ENCODE peak calls at places on chromosomes 1 and 21, in ten cellular contexts. I is foreskin fibroblast, M is GM06990, N is AG10803, Y is upper lobe of right lung, O is astrocyte of the spinal cord, G is colonic mucosa, P is BJ, Q is HFF-Myc, K is psoas muscle. D is an unnamed sample.

GRCh38 chr1:78237364-78237916 is 191.7 kb downstream of the GIPC2 start:
- DNase-seq in N (no peak), O (no peak), G (peak), Q (no peak), P (no peak), M (no peak), Y (peak), I (no peak), K (no peak), D (no peak)

GRCh38 chr1:24067978-24068377 is 44.0 kb downstream of the MYOM3 start:
- DNase-seq in M (no peak), Y (no peak), P (no peak), K (peak), Q (no peak), O (no peak), G (no peak), N (no peak), I (no peak), D (no peak)

GRCh38 chr1:117612517-117613248 is 6.8 kb downstream of the TENT5C start:
- DNase-seq in G (peak), Y (no peak), I (peak), P (peak), N (no peak), Q (no peak), K (no peak), M (no peak), O (peak), D (no peak)

GRCh38 chr1:179798864-179799516 is 55.9 kb downstream of the FAM163A start:
- DNase-seq in M (no peak), K (no peak), G (no peak), O (no peak), P (no peak), Y (no peak), N (no peak), Q (no peak), I (no peak), D (no peak)

GRCh38 chr1:101196668-101197067 is 40.2 kb upstream of the S1PR1 start:
- DNase-seq in G (no peak), Y (no peak), K (no peak), M (no peak), Q (no peak), O (no peak), P (no peak), N (no peak), I (no peak), D (no peak)

GRCh38 chr1:115458426-115459114 is 120.5 kb upstream of the NGF start:
- DNase-seq in M (no peak), K (no peak), G (no peak), I (no peak), Q (no peak), Y (no peak), P (no peak), N (no peak), O (no peak), D (no peak)

GRCh38 chr1:229155472-229155871 is 115.4 kb upstream of the RAB4A start:
- DNase-seq in N (no peak), O (no peak), P (no peak), I (no peak), Y (no peak), M (no peak), K (peak), Q (no peak), G (no peak), D (peak)

GRCh38 chr1:197620660-197621273 is 154.5 kb downstream of the DENND1B start:
- DNase-seq in Y (no peak), P (no peak), O (no peak), N (no peak), M (no peak), K (no peak), Q (no peak), G (no peak), I (no peak), D (no peak)

GRCh38 chr21:45954271-45954670 is 27.3 kb upstream of the COL6A1 start:
- DNase-seq in K (no peak), P (no peak), Y (no peak), Q (no peak), N (peak), I (peak), G (no peak), O (no peak), M (no peak), D (no peak)

GRCh38 chr1:193463518-193463917 is 277.1 kb upstream of the B3GALT2 start:
- DNase-seq in M (no peak), I (no peak), G (no peak), K (no peak), Q (no peak), Y (no peak), O (no peak), P (no peak), N (no peak), D (no peak)

GRCh38 chr1:87869563-87869962 is 540.9 kb downstream of the LMO4 start:
- DNase-seq in O (peak), G (no peak), Y (no peak), K (no peak), N (peak), M (no peak), P (peak), I (peak), Q (peak), D (no peak)

GRCh38 chr21:38574895-38575294 is 76.6 kb upstream of the ERG start:
- DNase-seq in I (no peak), M (no peak), G (no peak), Y (no peak), Q (no peak), K (no peak), N (no peak), O (no peak), P (no peak), D (no peak)

GRCh38 chr1:35488346-35488745 is 68.9 kb downstream of the KIAA0319L start:
- DNase-seq in K (no peak), M (no peak), I (no peak), N (no peak), O (no peak), G (no peak), Y (no peak), P (no peak), Q (no peak), D (no peak)

GRCh38 chr1:52237430-52237829 is 95.5 kb downstream of the ZFYVE9 start:
- DNase-seq in Y (no peak), K (no peak), G (no peak), P (no peak), N (peak), O (peak), Q (peak), I (peak), M (no peak), D (peak)

GRCh38 chr1:157360021-157360390 is 192.3 kb downstream of the FCRL5 start:
- DNase-seq in P (no peak), O (no peak), Q (no peak), Y (no peak), M (no peak), G (no peak), N (no peak), I (no peak), K (no peak), D (no peak)

GRCh38 chr1:178065250-178065649 is 28.7 kb upstream of the RASAL2 start:
- DNase-seq in Y (no peak), Q (no peak), I (no peak), N (no peak), K (no peak), O (no peak), G (no peak), P (no peak), M (no peak), D (no peak)

GRCh38 chr1:14924012-14924452 is 229.5 kb upstream of the TMEM51 start:
- DNase-seq in O (peak), Q (no peak), Y (peak), I (peak), P (no peak), N (peak), G (peak), K (peak), M (peak), D (peak)

GRCh38 chr1:15757575-15758401 is 807 bp upstream of the FBLIM1 start:
- DNase-seq in Y (no peak), M (no peak), P (no peak), O (no peak), G (peak), I (peak), Q (no peak), N (peak), K (no peak), D (no peak)

GRCh38 chr1:57450981-57451380 is 27.1 kb upstream of the DAB1 start:
- DNase-seq in P (no peak), N (no peak), M (no peak), Y (no peak), G (no peak), I (no peak), K (no peak), Q (no peak), O (no peak), D (no peak)

GRCh38 chr1:16915627-16915973 is 6.1 kb upstream of the CROCC start:
- DNase-seq in Q (no peak), K (no peak), G (no peak), I (peak), N (no peak), O (no peak), P (no peak), M (no peak), Y (peak), D (no peak)
- TF ChIP-seq CTCF in Q (no peak), K (no peak), G (no peak), I (peak), N (peak), O (peak), P (no peak), M (peak), Y (no peak), D (no peak)

DNA sequence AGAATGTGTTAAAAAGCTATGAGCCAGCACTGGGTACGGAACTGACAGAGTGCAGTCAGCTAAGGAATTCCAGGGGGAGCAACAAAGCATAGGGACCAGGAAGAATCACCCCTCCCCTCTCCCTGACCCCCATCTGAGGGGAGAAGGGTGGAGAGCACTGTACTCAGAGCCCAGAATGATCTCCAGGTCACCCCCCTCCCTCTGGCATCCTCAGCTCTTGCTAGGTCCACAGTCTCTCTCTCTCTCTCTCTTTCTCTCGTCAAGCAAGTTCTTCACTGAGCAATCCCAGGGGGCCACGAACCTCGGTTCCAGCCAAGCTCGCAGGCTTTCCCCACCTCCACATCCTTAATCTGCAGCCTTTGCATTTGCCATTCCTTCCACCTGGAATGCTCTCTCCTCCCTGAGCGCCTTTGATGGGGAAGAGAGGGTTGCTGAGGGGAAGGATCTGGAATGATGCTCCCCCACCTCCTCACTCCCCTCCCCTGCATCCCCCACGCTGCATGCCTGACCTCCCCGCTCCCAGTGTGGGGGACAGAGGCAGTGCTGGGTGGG is 6.7 kb upstream of the WASF2 start:
- DNase-seq in M (no peak), N (peak), I (peak), O (no peak), G (no peak), K (no peak), P (no peak), Y (no peak), Q (no peak), D (no peak)
- H3K4me3 ChIP-seq in M (no peak), N (no peak), I (no peak), O (no peak), G (no peak), K (no peak), P (no peak), Y (no peak), Q (no peak), D (no peak)

DNA sequence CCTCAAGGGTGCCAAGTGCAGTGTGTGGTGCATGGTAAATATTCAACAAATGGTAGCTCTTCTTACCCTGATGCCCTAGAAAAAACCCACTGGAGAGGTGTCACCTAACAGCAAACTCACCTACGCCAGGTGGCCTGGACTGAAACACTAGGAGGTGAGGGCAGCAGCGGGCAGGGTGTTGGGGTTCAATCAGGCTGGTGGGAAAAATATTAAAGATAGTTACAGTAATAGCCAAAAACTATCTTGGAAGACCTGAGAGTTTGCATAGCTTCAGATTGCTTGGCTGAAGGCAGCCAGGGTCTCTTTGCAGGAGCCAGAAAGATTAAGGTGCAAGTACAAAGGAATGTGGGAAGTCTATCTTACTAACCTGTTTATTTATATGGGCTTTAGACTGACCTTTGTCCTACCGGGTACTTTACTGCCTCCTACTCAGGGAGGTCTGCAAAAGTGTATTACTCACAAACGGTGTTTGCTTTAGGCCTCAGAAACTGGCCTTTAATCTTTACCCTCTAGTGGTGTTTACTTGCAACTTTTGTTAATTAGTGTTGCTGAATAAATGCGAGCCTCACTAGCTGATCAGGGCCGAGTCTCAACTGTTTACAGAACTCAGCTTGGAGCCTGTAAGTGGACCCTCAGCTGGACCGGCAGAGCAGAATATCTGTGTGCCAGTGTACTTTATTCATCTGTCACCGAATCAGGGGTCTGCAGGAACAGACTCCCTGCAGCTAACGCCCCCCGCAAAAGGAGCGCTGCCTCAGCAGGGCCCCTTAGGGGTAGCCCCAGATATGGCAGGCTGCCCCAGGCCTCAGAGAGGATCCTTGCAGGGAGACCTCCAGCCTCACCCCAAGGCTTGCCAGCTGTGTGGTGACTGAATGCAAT is 63.9 kb downstream of the SYF2 start:
- DNase-seq in Y (no peak), K (no peak), I (no peak), M (no peak), P (no peak), G (peak), O (no peak), N (no peak), Q (no peak), D (no peak)
- TF ChIP-seq CTCF in Y (no peak), K (no peak), I (no peak), M (no peak), P (no peak), G (no peak), O (no peak), N (no peak), Q (no peak), D (no peak)

GRCh38 chr1:6545276-6545934 is 8.9 kb downstream of the NOL9 start:
- DNase-seq in M (no peak), N (no peak), G (no peak), I (no peak), K (no peak), P (no peak), O (peak), Q (no peak), Y (no peak), D (no peak)
- H3K4me3 ChIP-seq in M (no peak), N (no peak), G (no peak), I (no peak), K (no peak), P (no peak), O (no peak), Q (no peak), Y (no peak), D (no peak)

GRCh38 chr21:21097425-21097824 is 99.2 kb downstream of the NCAM2 start:
- DNase-seq in P (no peak), M (no peak), Y (no peak), K (no peak), Q (no peak), I (no peak), N (no peak), G (no peak), O (no peak), D (no peak)

GRCh38 chr21:21102874-21103273 is 104.7 kb downstream of the NCAM2 start:
- DNase-seq in Q (no peak), O (no peak), N (no peak), G (no peak), M (no peak), K (no peak), Y (no peak), P (no peak), I (no peak), D (no peak)

GRCh38 chr21:21096956-21097355 is 98.7 kb downstream of the NCAM2 start:
- DNase-seq in O (no peak), P (no peak), N (no peak), M (no peak), Q (no peak), G (no peak), K (no peak), Y (no peak), I (no peak), D (no peak)

GRCh38 chr21:21103692-21104091 is 105.5 kb downstream of the NCAM2 start:
- DNase-seq in G (no peak), P (no peak), Y (no peak), O (no peak), N (no peak), K (no peak), I (no peak), Q (no peak), M (no peak), D (no peak)

DNA sequence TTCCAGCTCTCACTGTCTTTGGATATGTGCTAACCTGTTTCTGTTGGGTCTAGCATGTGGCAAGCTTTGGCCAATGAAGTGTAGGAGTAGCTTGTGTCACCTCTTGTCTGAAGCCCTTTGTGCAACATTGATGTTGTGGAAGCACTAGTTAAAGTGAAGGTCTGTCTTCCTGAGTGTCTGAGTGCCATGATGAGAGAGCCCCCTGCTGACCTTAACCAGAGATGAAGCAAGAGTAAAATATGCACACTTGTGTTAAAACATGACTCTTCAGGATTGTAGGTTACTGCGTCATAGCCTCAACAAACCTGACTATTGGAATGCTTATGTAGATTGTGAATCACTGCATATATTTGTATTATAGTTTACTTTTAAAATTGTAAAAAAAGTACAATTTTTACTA is 103.7 kb downstream of the NCAM2 start:
- DNase-seq in I (peak), K (no peak), N (peak), Q (no peak), Y (no peak), M (no peak), P (no peak), O (peak), G (no peak), D (peak)
- TF ChIP-seq CTCF in I (no peak), K (no peak), N (peak), Q (no peak), Y (peak), M (no peak), P (no peak), O (peak), G (no peak), D (no peak)

GRCh38 chr1:165442653-165443052 is 2.3 kb downstream of the RXRG start:
- DNase-seq in K (no peak), M (no peak), N (no peak), I (no peak), O (no peak), P (no peak), Y (no peak), G (no peak), Q (no peak), D (no peak)

GRCh38 chr1:165439287-165439686 is 5.6 kb downstream of the RXRG start:
- DNase-seq in I (no peak), Y (no peak), K (no peak), P (no peak), G (no peak), M (no peak), Q (no peak), O (no peak), N (no peak), D (no peak)

GRCh38 chr1:165443539-165444289 is 1.2 kb downstream of the RXRG start:
- DNase-seq in Y (no peak), I (no peak), K (peak), N (no peak), G (no peak), P (no peak), M (no peak), Q (no peak), O (no peak), D (no peak)

GRCh38 chr1:165442053-165442452 is 2.9 kb downstream of the RXRG start:
- DNase-seq in Y (no peak), P (no peak), O (no peak), I (no peak), K (no peak), Q (no peak), N (no peak), G (no peak), M (no peak), D (no peak)

GRCh38 chr1:165441166-165441955 is 3.6 kb downstream of the RXRG start:
- DNase-seq in M (no peak), I (no peak), Q (no peak), N (no peak), Y (no peak), P (no peak), K (no peak), O (no peak), G (no peak), D (no peak)
- H3K4me3 ChIP-seq in M (no peak), I (no peak), Q (no peak), N (no peak), Y (no peak), P (no peak), K (no peak), O (no peak), G (no peak), D (no peak)

GRCh38 chr1:9128520-9129371 is at the start of gene GPR157:
- DNase-seq in Y (peak), O (peak), M (peak), K (peak), P (no peak), N (peak), I (peak), G (peak), Q (no peak), D (peak)
- TF ChIP-seq CTCF in Y (no peak), O (peak), M (peak), K (peak), P (peak), N (peak), I (no peak), G (no peak), Q (no peak), D (no peak)